ENCODE peak calls at places on chromosomes 1 and 21, in ten cellular contexts. V is HepG2, C is ovary, Q is A549, O is stomach, I is transverse colon, F is sigmoid colon, H is K562, L is suprapubic skin, B is H1. Y is an unnamed sample.

GRCh38 chr1:23191199-23191598 is 22.5 kb upstream of the LUZP1 start:
- DNase-seq in V (no peak), C (no peak), Q (no peak), O (no peak), I (no peak), F (no peak), H (no peak), L (no peak), B (no peak), Y (no peak)

GRCh38 chr1:6619045-6619444 is 5.5 kb downstream of the PHF13 start:
- DNase-seq in V (no peak), C (no peak), Q (no peak), O (no peak), I (no peak), F (no peak), H (no peak), L (no peak), B (no peak), Y (no peak)

GRCh38 chr1:35588197-35588910 is 15.2 kb downstream of the TFAP2E start:
- DNase-seq in V (no peak), C (no peak), Q (no peak), O (no peak), I (no peak), F (no peak), H (no peak), L (no peak), B (no peak), Y (no peak)

GRCh38 chr1:54950361-54951163 is 29.9 kb upstream of the TMEM61 start:
- DNase-seq in V (peak; percentile 84), C (peak; percentile 72), Q (peak; percentile 72), O (peak; percentile 83), I (peak; percentile 80), F (peak; percentile 81), H (peak; percentile 70), L (peak; percentile 79), B (peak; percentile 50), Y (peak; percentile 91)

GRCh38 chr1:20565234-20565633 is 12.9 kb downstream of the FAM43B start:
- DNase-seq in V (no peak), C (no peak), Q (no peak), O (no peak), I (no peak), F (no peak), H (no peak), L (no peak), B (no peak), Y (no peak)

GRCh38 chr21:30434033-30434631 is 4.1 kb downstream of the KRTAP13-4 start:
- DNase-seq in V (no peak), C (no peak), Q (peak; percentile 32), O (peak; percentile 26), I (peak; percentile 7), F (no peak), H (peak; percentile 8), L (no peak), B (peak; percentile 50), Y (peak; percentile 13)

GRCh38 chr1:10899490-10900264 is 103.2 kb upstream of the CASZ1 start:
- DNase-seq in V (no peak), C (no peak), Q (no peak), O (no peak), I (no peak), F (no peak), H (no peak), L (peak; percentile 59), B (no peak), Y (no peak)

GRCh38 chr1:36831171-36831810 is 203.0 kb downstream of the GRIK3 start:
- DNase-seq in V (no peak), C (no peak), Q (no peak), O (no peak), I (no peak), F (no peak), H (no peak), L (no peak), B (no peak), Y (no peak)

GRCh38 chr21:36839123-36839522 is 127.3 kb downstream of the HLCS start:
- DNase-seq in V (no peak), C (no peak), Q (no peak), O (no peak), I (no peak), F (no peak), H (no peak), L (no peak), B (no peak), Y (no peak)

GRCh38 chr1:107976431-107977215 is 11.6 kb upstream of the VAV3 start:
- DNase-seq in V (no peak), C (no peak), Q (no peak), O (no peak), I (no peak), F (no peak), H (no peak), L (no peak), B (no peak), Y (no peak)

GRCh38 chr1:151823175-151823574 is 8.4 kb downstream of the RORC start:
- DNase-seq in V (no peak), C (no peak), Q (no peak), O (no peak), I (no peak), F (no peak), H (no peak), L (no peak), B (no peak), Y (no peak)

GRCh38 chr21:42219606-42220137 is 732 bp downstream of the ABCG1 start:
- DNase-seq in V (no peak), C (no peak), Q (no peak), O (peak; percentile 31), I (peak; percentile 38), F (peak; percentile 81), H (no peak), L (peak; percentile 70), B (no peak), Y (no peak)

GRCh38 chr1:20443703-20444587 is 42.1 kb downstream of the CAMK2N1 start:
- DNase-seq in V (peak; percentile 9), C (no peak), Q (no peak), O (no peak), I (no peak), F (no peak), H (no peak), L (peak; percentile 33), B (no peak), Y (no peak)

GRCh38 chr1:56557746-56558145 is 21.6 kb downstream of the PLPP3 start:
- DNase-seq in V (no peak), C (no peak), Q (no peak), O (no peak), I (no peak), F (no peak), H (no peak), L (no peak), B (no peak), Y (no peak)

GRCh38 chr1:1928231-1929101 is 9.4 kb upstream of the TMEM52 start:
- DNase-seq in V (no peak), C (peak; percentile 30), Q (no peak), O (no peak), I (peak; percentile 7), F (no peak), H (no peak), L (peak; percentile 32), B (no peak), Y (no peak)

GRCh38 chr1:93798301-93798700 is 80.7 kb downstream of the DNTTIP2 start:
- DNase-seq in V (no peak), C (no peak), Q (peak; percentile 15), O (no peak), I (no peak), F (no peak), H (no peak), L (no peak), B (no peak), Y (no peak)

GRCh38 chr1:172356620-172357019 is 63.9 kb upstream of the C1orf105 start:
- DNase-seq in V (no peak), C (no peak), Q (peak; percentile 86), O (no peak), I (peak; percentile 24), F (no peak), H (no peak), L (no peak), B (no peak), Y (no peak)

GRCh38 chr1:22912311-22912710 is 60.4 kb downstream of the LACTBL1 start:
- DNase-seq in V (no peak), C (no peak), Q (no peak), O (no peak), I (no peak), F (no peak), H (no peak), L (no peak), B (no peak), Y (no peak)

GRCh38 chr1:150560576-150560975 is 11.4 kb downstream of the ADAMTSL4 start:
- DNase-seq in V (no peak), C (no peak), Q (no peak), O (no peak), I (peak; percentile 12), F (peak; percentile 69), H (no peak), L (no peak), B (no peak), Y (no peak)

GRCh38 chr1:14106679-14107313 is 406.8 kb downstream of the PRDM2 start:
- DNase-seq in V (no peak), C (no peak), Q (no peak), O (no peak), I (no peak), F (no peak), H (no peak), L (no peak), B (no peak), Y (no peak)

GRCh38 chr1:113042336-113043143 is 30.5 kb upstream of the LRIG2 start:
- DNase-seq in V (peak; percentile 68), C (peak; percentile 69), Q (peak; percentile 57), O (peak; percentile 77), I (peak; percentile 78), F (peak; percentile 84), H (peak; percentile 93), L (peak; percentile 74), B (peak; percentile 96), Y (peak; percentile 49)

GRCh38 chr1:58047265-58047858 is 499.2 kb downstream of the OMA1 start:
- DNase-seq in V (peak; percentile 6), C (no peak), Q (peak; percentile 12), O (no peak), I (peak; percentile 21), F (no peak), H (peak; percentile 65), L (no peak), B (no peak), Y (no peak)
- TF ChIP-seq EP300 in V (no peak), C (no peak), Q (no peak), O (no peak), I (no peak), F (no peak), H (no peak), L (no peak), B (no peak), Y (no peak)

GRCh38 chr1:26233903-26234643 is at the start of gene CEP85:
- DNase-seq in V (peak; percentile 93), C (peak; percentile 99), Q (peak; percentile 97), O (peak; percentile 99), I (peak; percentile 99), F (peak; percentile 99), H (peak; percentile 100), L (peak; percentile 98), B (peak; percentile 98), Y (peak; percentile 94)
- TF ChIP-seq CTCF in V (peak; percentile 99), C (peak; percentile 90), Q (peak; percentile 64), O (peak; percentile 87), I (peak; percentile 93), F (no peak), H (peak; percentile 96), L (peak; percentile 17), B (peak; percentile 92), Y (peak; percentile 78)

GRCh38 chr1:159180516-159180915 is 9.1 kb downstream of the CADM3 start:
- DNase-seq in V (no peak), C (no peak), Q (no peak), O (no peak), I (no peak), F (no peak), H (no peak), L (no peak), B (no peak), Y (no peak)
- TF ChIP-seq POLR2A in V (no peak), C (no peak), Q (no peak), O (no peak), I (no peak), F (no peak), H (no peak), L (no peak), B (no peak), Y (no peak)

GRCh38 chr21:44365967-44366585 is 12.7 kb downstream of the TRPM2 start:
- DNase-seq in V (no peak), C (no peak), Q (no peak), O (no peak), I (no peak), F (peak; percentile 54), H (no peak), L (peak; percentile 40), B (no peak), Y (no peak)
- TF ChIP-seq EP300 in V (no peak), C (no peak), Q (no peak), O (no peak), I (no peak), F (no peak), H (no peak), L (no peak), B (no peak), Y (no peak)

Y was measured in tibial nerve.